ENCODE peak calls at places on chromosomes 6 and 20, in six cellular contexts. One of them, this sample, is unnamed.

GRCh38 chr20:8130840-8131526 is 1.1 kb upstream of the PLCB1 start:
- DNase-seq in choroid plexus epithelial cell: no peak
- DNase-seq in stimulated activated CD4-positive, alpha-beta T cell treated with anti-CD3 and anti-CD28 coated beads, Interleukin-12 subunit alpha, Interleukin-12 subunit beta, amount 100 ng/mL, for 4 hours: no peak
- DNase-seq in Ammon's horn: no peak
- DNase-seq in GM03348: no peak
- DNase-seq in MV-4-11: no peak
- DNase-seq in this sample: no peak

GRCh38 chr6:85047818-85048217 is 283.4 kb upstream of the TBX18 start:
- DNase-seq in choroid plexus epithelial cell: peak; percentile 7
- DNase-seq in stimulated activated CD4-positive, alpha-beta T cell treated with anti-CD3 and anti-CD28 coated beads, Interleukin-12 subunit alpha, Interleukin-12 subunit beta, amount 100 ng/mL, for 4 hours: no peak
- DNase-seq in Ammon's horn: no peak
- DNase-seq in GM03348: no peak
- DNase-seq in MV-4-11: no peak
- DNase-seq in this sample: no peak

GRCh38 chr20:45860573-45861011 is 3.2 kb downstream of the ZSWIM3 start:
- DNase-seq in choroid plexus epithelial cell: no peak
- DNase-seq in stimulated activated CD4-positive, alpha-beta T cell treated with anti-CD3 and anti-CD28 coated beads, Interleukin-12 subunit alpha, Interleukin-12 subunit beta, amount 100 ng/mL, for 4 hours: no peak
- DNase-seq in Ammon's horn: no peak
- DNase-seq in GM03348: no peak
- DNase-seq in MV-4-11: no peak
- DNase-seq in this sample: no peak

GRCh38 chr20:59850018-59850641 is 83.3 kb downstream of the SYCP2 start:
- DNase-seq in choroid plexus epithelial cell: peak; percentile 69
- DNase-seq in stimulated activated CD4-positive, alpha-beta T cell treated with anti-CD3 and anti-CD28 coated beads, Interleukin-12 subunit alpha, Interleukin-12 subunit beta, amount 100 ng/mL, for 4 hours: no peak
- DNase-seq in Ammon's horn: peak; percentile 42
- DNase-seq in GM03348: peak; percentile 58
- DNase-seq in MV-4-11: peak; percentile 6
- DNase-seq in this sample: no peak

GRCh38 chr20:44248420-44248759 is 1.3 kb downstream of the GDAP1L1 start:
- DNase-seq in choroid plexus epithelial cell: no peak
- DNase-seq in stimulated activated CD4-positive, alpha-beta T cell treated with anti-CD3 and anti-CD28 coated beads, Interleukin-12 subunit alpha, Interleukin-12 subunit beta, amount 100 ng/mL, for 4 hours: no peak
- DNase-seq in Ammon's horn: no peak
- DNase-seq in GM03348: no peak
- DNase-seq in MV-4-11: no peak
- DNase-seq in this sample: no peak

GRCh38 chr6:5787054-5787720 is 219.5 kb downstream of the NRN1 start:
- DNase-seq in choroid plexus epithelial cell: no peak
- DNase-seq in stimulated activated CD4-positive, alpha-beta T cell treated with anti-CD3 and anti-CD28 coated beads, Interleukin-12 subunit alpha, Interleukin-12 subunit beta, amount 100 ng/mL, for 4 hours: no peak
- DNase-seq in Ammon's horn: no peak
- DNase-seq in GM03348: no peak
- DNase-seq in MV-4-11: no peak
- DNase-seq in this sample: no peak

GRCh38 chr6:35050291-35050987 is 90.7 kb downstream of the TCP11 start:
- DNase-seq in choroid plexus epithelial cell: no peak
- DNase-seq in stimulated activated CD4-positive, alpha-beta T cell treated with anti-CD3 and anti-CD28 coated beads, Interleukin-12 subunit alpha, Interleukin-12 subunit beta, amount 100 ng/mL, for 4 hours: no peak
- DNase-seq in Ammon's horn: no peak
- DNase-seq in GM03348: peak; percentile 33
- DNase-seq in MV-4-11: peak; percentile 72
- DNase-seq in this sample: no peak

GRCh38 chr6:67875877-67876383 is 759.2 kb upstream of the ADGRB3 start:
- DNase-seq in choroid plexus epithelial cell: no peak
- DNase-seq in stimulated activated CD4-positive, alpha-beta T cell treated with anti-CD3 and anti-CD28 coated beads, Interleukin-12 subunit alpha, Interleukin-12 subunit beta, amount 100 ng/mL, for 4 hours: no peak
- DNase-seq in Ammon's horn: no peak
- DNase-seq in GM03348: no peak
- DNase-seq in MV-4-11: no peak
- DNase-seq in this sample: no peak

GRCh38 chr20:8161262-8162071 is 29.4 kb downstream of the PLCB1 start:
- DNase-seq in choroid plexus epithelial cell: no peak
- DNase-seq in stimulated activated CD4-positive, alpha-beta T cell treated with anti-CD3 and anti-CD28 coated beads, Interleukin-12 subunit alpha, Interleukin-12 subunit beta, amount 100 ng/mL, for 4 hours: no peak
- DNase-seq in Ammon's horn: no peak
- DNase-seq in GM03348: peak; percentile 36
- DNase-seq in MV-4-11: no peak
- DNase-seq in this sample: no peak

This sample was measured in upper lobe of left lung.